ENCODE peak calls at places on chromosomes 1 and 21, in six cellular contexts. A is CD4-positive, alpha-beta memory T cell; O is globus pallidus; H is NCI-H748 treated with DMSO at 0.1 percent for 48 hours; I is stimulated activated naive CD8-positive, alpha-beta T cell treated with anti-CD3 and anti-CD28 coated beads, Interleukin-15, Interleukin-2, amounts not matched to agents 100 U/mL and 50 U/mL, for 24 hours; C is GM06990. B is an unnamed sample.

GRCh38 chr1:44030606-44031050 is 634 bp downstream of the SLC6A9 start:
- DNase-seq in A (no peak), C (no peak), I (peak), H (peak), O (peak), B (peak)

GRCh38 chr1:153791856-153792253 is 16.6 kb downstream of the SLC27A3 start:
- DNase-seq in C (no peak), O (no peak), I (peak), A (no peak), H (no peak), B (peak)

GRCh38 chr1:223007250-223007649 is 135.8 kb downstream of the TLR5 start:
- DNase-seq in H (no peak), A (no peak), C (no peak), O (no peak), I (no peak), B (no peak)

GRCh38 chr21:45592208-45592619 is 50.0 kb upstream of the SLC19A1 start:
- DNase-seq in I (peak), H (no peak), A (peak), O (no peak), C (peak), B (no peak)

GRCh38 chr1:155018617-155019348 is 14.8 kb downstream of the DCST2 start:
- DNase-seq in A (no peak), I (no peak), C (no peak), H (no peak), O (no peak), B (no peak)

GRCh38 chr1:92910081-92910480 is 51.2 kb downstream of the DIPK1A start:
- DNase-seq in I (no peak), O (no peak), A (no peak), H (no peak), C (no peak), B (no peak)

GRCh38 chr1:110411173-110411572 is 3.7 kb upstream of the LAMTOR5 start:
- DNase-seq in A (no peak), O (no peak), H (no peak), C (no peak), I (no peak), B (no peak)

GRCh38 chr1:197910120-197911110 is 6.8 kb upstream of the LHX9 start:
- DNase-seq in C (no peak), H (no peak), O (no peak), A (no peak), I (no peak), B (no peak)

GRCh38 chr1:167761400-167761799 is 39.6 kb downstream of the MPZL1 start:
- DNase-seq in O (no peak), H (no peak), I (no peak), C (no peak), A (no peak), B (no peak)

GRCh38 chr1:12551584-12551983 is 66.4 kb downstream of the DHRS3 start:
- DNase-seq in H (no peak), O (no peak), C (no peak), A (no peak), I (no peak), B (no peak)

GRCh38 chr1:66711420-66711819 is 40.8 kb upstream of the DYNLT5 start:
- DNase-seq in A (no peak), I (no peak), O (peak), H (no peak), C (no peak), B (no peak)

GRCh38 chr1:66598670-66599069 is 64.7 kb downstream of the SGIP1 start:
- DNase-seq in H (no peak), A (no peak), I (no peak), O (no peak), C (no peak), B (peak)

GRCh38 chr1:13764533-13764932 is 64.5 kb downstream of the PRDM2 start:
- DNase-seq in H (no peak), A (no peak), I (no peak), C (no peak), O (no peak), B (peak)